ENCODE peak calls at places on chromosomes 6 and 20, in six cellular contexts. Y is NCI-H1694 treated with DMSO at 0.1 percent for 48 hours; F is GF-D8; W is stimulated activated CD8-positive, alpha-beta memory T cell treated with anti-CD3 and anti-CD28 coated beads, Interleukin-15, amount 100 ng/mL, for 4 hours; I is ELF-1; U is amniotic stem cell. S is an unnamed sample.

GRCh38 chr20:33785503-33785902 is 25.6 kb upstream of the CHMP4B start:
- DNase-seq in W (no peak), F (no peak), I (no peak), U (no peak), Y (no peak), S (no peak)

GRCh38 chr6:24910331-24910849 is 25.4 kb downstream of the RIPOR2 start:
- DNase-seq in W (no peak), Y (peak), I (peak), U (no peak), F (no peak), S (no peak)

GRCh38 chr6:257031-257725 is 35.1 kb upstream of the DUSP22 start:
- DNase-seq in I (no peak), F (no peak), U (no peak), Y (no peak), W (no peak), S (no peak)

GRCh38 chr20:24783631-24784492 is 165.2 kb upstream of the CST7 start:
- DNase-seq in Y (peak), F (peak), I (peak), W (no peak), U (no peak), S (no peak)

GRCh38 chr20:45946149-45946970 is 11.9 kb downstream of the PCIF1 start:
- DNase-seq in I (no peak), Y (no peak), F (peak), U (no peak), W (peak), S (peak)

GRCh38 chr6:73073238-73073637 is 152.1 kb downstream of the KHDC1L start:
- DNase-seq in F (no peak), W (no peak), Y (no peak), I (no peak), U (no peak), S (no peak)

GRCh38 chr6:118562959-118563358 is 14.9 kb downstream of the PLN start:
- DNase-seq in I (no peak), Y (no peak), F (no peak), U (no peak), W (no peak), S (no peak)

GRCh38 chr6:130900913-130901312 is 73.7 kb downstream of the SMLR1 start:
- DNase-seq in U (peak), W (no peak), I (peak), Y (no peak), F (no peak), S (peak)

GRCh38 chr6:56381852-56382251 is 134.5 kb upstream of the COL21A1 start:
- DNase-seq in Y (no peak), I (no peak), U (no peak), F (no peak), W (no peak), S (no peak)

GRCh38 chr6:167856999-167857660 is 30.4 kb downstream of the AFDN start:
- DNase-seq in W (no peak), F (peak), Y (no peak), U (no peak), I (no peak), S (peak)

GRCh38 chr20:62782893-62783278 is 13.4 kb upstream of the MRGBP start:
- DNase-seq in Y (no peak), U (no peak), F (no peak), I (no peak), W (no peak), S (no peak)

GRCh38 chr20:49543858-49544437 is 24.0 kb downstream of the PTGIS start:
- DNase-seq in I (no peak), W (no peak), U (no peak), F (no peak), Y (no peak), S (no peak)

GRCh38 chr6:16781348-16782169 is 20.3 kb upstream of the ATXN1 start:
- DNase-seq in U (no peak), W (no peak), F (no peak), I (no peak), Y (no peak), S (no peak)

GRCh38 chr20:43731469-43731868 is 4.7 kb upstream of the GTSF1L start:
- DNase-seq in W (no peak), Y (no peak), I (no peak), U (peak), F (no peak), S (no peak)

GRCh38 chr6:50850223-50850751 is 31.6 kb downstream of the TFAP2B start:
- DNase-seq in I (peak), Y (no peak), U (no peak), W (no peak), F (no peak), S (peak)

GRCh38 chr6:140379919-140380318 is 1005.5 kb upstream of the CITED2 start:
- DNase-seq in W (no peak), Y (no peak), U (no peak), I (no peak), F (no peak), S (peak)

GRCh38 chr6:156662025-156662445 is 115.1 kb upstream of the ARID1B start:
- DNase-seq in W (peak), F (no peak), I (peak), Y (no peak), U (no peak), S (peak)

GRCh38 chr6:143513410-143513809 is 1.9 kb upstream of the FUCA2 start:
- DNase-seq in U (no peak), F (no peak), Y (no peak), I (peak), W (no peak), S (no peak)

GRCh38 chr6:110331816-110332215 is 26.3 kb downstream of the METTL24 start:
- DNase-seq in U (no peak), Y (peak), W (no peak), F (no peak), I (peak), S (no peak)

GRCh38 chr6:30227763-30228487 is 14.7 kb upstream of the TRIM26 start:
- DNase-seq in W (peak), F (no peak), U (no peak), I (no peak), Y (no peak), S (no peak)

GRCh38 chr6:161228911-161229591 is 44.8 kb downstream of the AGPAT4 start:
- DNase-seq in I (peak), U (peak), Y (no peak), W (no peak), F (no peak), S (peak)

GRCh38 chr6:37594895-37595294 is 95.2 kb upstream of the CCDC167 start:
- DNase-seq in W (no peak), F (no peak), Y (no peak), I (no peak), U (no peak), S (no peak)

GRCh38 chr20:17966432-17967312 is 1.9 kb downstream of the SNX5 start:
- DNase-seq in F (peak), I (no peak), W (no peak), U (no peak), Y (peak), S (no peak)

GRCh38 chr6:150876598-150876997 is 11.1 kb downstream of the MTHFD1L start:
- DNase-seq in U (no peak), W (no peak), F (no peak), I (no peak), Y (peak), S (no peak)

S was measured in fibroblast of the conjunctiva.